ENCODE peak calls at places on chromosome 4, in seven cellular contexts. P is HepG2, V is HCT116, O is GM12878, T is K562, W is H1, M is SK-N-SH. Q is an unnamed sample.

GRCh38 chr4:76209876-76210275 is 3.7 kb downstream of the SCARB2 start:
- DNase-seq in W (no peak), T (no peak), P (no peak), M (no peak), V (no peak), O (no peak), Q (no peak)

GRCh38 chr4:74656596-74656995 is 137.7 kb downstream of the BTC start:
- DNase-seq in T (no peak), O (no peak), M (no peak), P (no peak), V (no peak), W (no peak), Q (no peak)

GRCh38 chr4:7236847-7237246 is 44.5 kb downstream of the SORCS2 start:
- DNase-seq in P (no peak), M (no peak), O (no peak), W (no peak), T (no peak), V (no peak), Q (no peak)

GRCh38 chr4:183987987-183988392 is 82.9 kb downstream of the STOX2 start:
- DNase-seq in V (peak), P (peak), W (no peak), T (peak), M (peak), O (no peak), Q (peak)

GRCh38 chr4:104896623-104897296 is 249.9 kb upstream of the TET2 start:
- DNase-seq in T (no peak), W (no peak), V (no peak), M (no peak), O (peak), P (no peak), Q (no peak)

GRCh38 chr4:1393866-1394265 is 12.4 kb downstream of the NKX1-1 start:
- DNase-seq in M (no peak), O (no peak), V (no peak), W (no peak), P (no peak), T (no peak), Q (no peak)

GRCh38 chr4:1771555-1772305 is 21.4 kb upstream of the FGFR3 start:
- DNase-seq in M (no peak), O (no peak), V (no peak), P (no peak), W (no peak), T (peak), Q (no peak)

GRCh38 chr4:53313510-53313909 is 52.4 kb downstream of the SCFD2 start:
- DNase-seq in T (peak), V (no peak), M (peak), W (no peak), P (peak), O (no peak), Q (peak)

GRCh38 chr4:45971108-45971507 is 152.7 kb downstream of the GABRG1 start:
- DNase-seq in V (no peak), P (no peak), T (no peak), M (no peak), O (no peak), W (no peak), Q (peak)

GRCh38 chr4:145732416-145732815 is 52.5 kb downstream of the C4orf51 start:
- DNase-seq in V (no peak), M (no peak), O (no peak), P (no peak), T (no peak), W (no peak), Q (peak)

GRCh38 chr4:133808151-133808550 is 393.4 kb downstream of the PABPC4L start:
- DNase-seq in T (no peak), V (no peak), W (no peak), M (no peak), O (no peak), P (no peak), Q (no peak)

GRCh38 chr4:174828845-174829701 is at the start of gene GLRA3:
- DNase-seq in T (peak), M (peak), O (no peak), V (no peak), W (peak), P (peak), Q (peak)

GRCh38 chr4:1598641-1599481 is 85.3 kb downstream of the FAM53A start:
- DNase-seq in O (no peak), T (no peak), P (no peak), W (no peak), V (no peak), M (no peak), Q (no peak)

GRCh38 chr4:89929425-89930272 is 35.0 kb downstream of the MMRN1 start:
- DNase-seq in M (no peak), V (no peak), W (no peak), T (no peak), P (no peak), O (peak), Q (no peak)

GRCh38 chr4:25637581-25638220 is 17.9 kb upstream of the SLC34A2 start:
- DNase-seq in P (no peak), W (no peak), T (no peak), O (no peak), V (no peak), M (no peak), Q (no peak)

GRCh38 chr4:123943976-123944375 is 547.4 kb downstream of the SPRY1 start:
- DNase-seq in M (no peak), O (no peak), T (no peak), W (no peak), P (no peak), V (no peak), Q (no peak)

DNA sequence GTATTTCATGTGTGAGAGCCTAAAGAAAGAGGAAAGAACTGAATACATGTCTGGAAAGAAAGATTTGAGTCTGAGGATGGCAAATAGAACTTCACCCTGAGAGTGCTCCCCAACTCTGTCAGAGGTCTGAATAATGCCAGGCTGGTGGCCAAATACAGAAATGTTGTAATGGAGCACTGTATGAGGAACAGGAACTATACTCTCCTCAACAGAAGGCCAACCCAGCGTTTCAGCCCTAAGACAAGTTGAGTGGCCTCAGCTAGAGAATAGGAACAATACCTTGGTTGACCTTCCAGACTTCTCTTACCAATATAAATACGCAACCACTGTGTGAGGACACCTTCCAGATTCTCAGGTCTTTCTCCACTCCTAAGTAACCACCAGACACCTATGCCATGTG is 94.5 kb upstream of the STIM2 start:
- DNase-seq in P (no peak), O (no peak), W (no peak), T (no peak), V (no peak), M (no peak), Q (no peak)
- TF ChIP-seq JUND in P (no peak), O (no peak), W (no peak), T (no peak), V (no peak), M (no peak), Q (no peak)

DNA sequence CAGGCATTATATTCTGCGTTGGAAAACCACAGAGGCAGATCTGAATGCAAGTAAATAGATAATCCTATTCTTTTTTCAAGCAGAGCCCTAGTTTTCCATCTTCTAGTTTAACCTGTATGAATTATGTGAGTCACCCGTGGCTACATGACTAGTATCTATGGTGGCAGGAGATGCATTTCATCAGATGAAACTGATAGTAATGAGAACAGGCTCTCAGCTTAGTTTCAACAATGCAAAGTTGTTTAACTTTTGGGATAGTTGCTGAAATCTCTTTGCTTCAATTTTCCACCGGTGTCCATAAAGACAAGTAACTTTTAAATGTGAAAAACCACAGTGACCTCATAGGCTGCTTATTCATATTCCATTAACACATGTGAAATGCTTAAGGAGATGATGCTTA is 1317.4 kb upstream of the TENM3 start:
- DNase-seq in O (no peak), T (no peak), M (no peak), P (no peak), V (no peak), W (no peak), Q (no peak)
- TF ChIP-seq JUND in O (no peak), T (no peak), M (no peak), P (no peak), V (no peak), W (no peak), Q (no peak)

GRCh38 chr4:120977435-120977997 is 55.0 kb upstream of the PRDM5 start:
- DNase-seq in T (no peak), V (peak), W (no peak), M (peak), O (no peak), P (peak), Q (peak)
- TF ChIP-seq JUND in T (no peak), V (no peak), W (no peak), M (no peak), O (no peak), P (no peak), Q (no peak)

GRCh38 chr4:167177925-167178324 is 56.4 kb downstream of the SPOCK3 start:
- DNase-seq in P (no peak), O (peak), V (no peak), W (no peak), T (no peak), M (no peak), Q (no peak)
- TF ChIP-seq JUND in P (no peak), O (no peak), V (no peak), W (no peak), T (no peak), M (no peak), Q (no peak)

DNA sequence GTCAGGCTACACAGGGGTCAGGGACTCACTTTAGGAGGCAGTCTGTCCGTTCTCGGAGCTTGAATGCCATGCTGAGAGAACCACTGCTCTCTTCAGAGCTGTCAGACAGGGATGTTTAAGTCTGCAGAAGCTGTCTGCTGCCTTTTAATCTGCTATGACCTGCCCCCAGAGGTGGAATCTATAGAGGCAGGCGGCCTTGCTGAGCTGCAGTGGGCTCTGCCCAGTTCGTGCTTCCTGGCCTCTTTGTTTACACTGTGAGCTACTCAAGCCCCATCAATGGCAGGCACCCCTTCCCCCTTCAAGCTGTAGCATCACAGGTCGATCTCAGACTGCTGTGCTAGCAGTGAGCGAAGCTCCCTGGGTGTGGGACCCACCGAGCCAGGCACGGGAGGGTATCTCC is 31.5 kb upstream of the UNC5C start:
- DNase-seq in M (no peak), V (no peak), O (no peak), W (no peak), T (no peak), P (no peak), Q (no peak)
- TF ChIP-seq JUND in M (no peak), V (no peak), O (no peak), W (no peak), T (no peak), P (no peak), Q (no peak)

Q was measured in T47D.